ENCODE peak calls at places on chromosomes 1 and 21, in four cellular contexts. R is upper lobe of left lung, Z is A549, B is osteoblast. F is an unnamed sample.

GRCh38 chr21:41616063-41616591 is 108.2 kb upstream of the TMPRSS2 start:
- DNase-seq in R (no peak), Z (no peak), B (peak; percentile 96), F (no peak)

GRCh38 chr1:56304975-56305374 is 274.4 kb downstream of the PLPP3 start:
- DNase-seq in R (no peak), Z (no peak), B (no peak), F (no peak)

GRCh38 chr1:151238467-151238739 is 16.1 kb upstream of the PSMD4 start:
- DNase-seq in R (no peak), Z (peak; percentile 16), B (peak; percentile 86), F (no peak)

GRCh38 chr1:112026018-112026417 is 36.5 kb upstream of the KCND3 start:
- DNase-seq in R (no peak), Z (no peak), B (no peak), F (no peak)

GRCh38 chr1:31084782-31085569 is 19.5 kb upstream of the PUM1 start:
- DNase-seq in R (no peak), Z (no peak), B (peak; percentile 10), F (no peak)

GRCh38 chr1:77925966-77926365 is 37.5 kb downstream of the NEXN start:
- DNase-seq in R (no peak), Z (no peak), B (no peak), F (no peak)

GRCh38 chr1:77548285-77548684 is 134.2 kb downstream of the ZZZ3 start:
- DNase-seq in R (no peak), Z (no peak), B (no peak), F (no peak)

GRCh38 chr21:43921979-43922945 is 57.2 kb downstream of the AGPAT3 start:
- DNase-seq in R (peak; percentile 59), Z (no peak), B (no peak), F (peak; percentile 74)

GRCh38 chr1:66182551-66183178 is 351.3 kb upstream of the SGIP1 start:
- DNase-seq in R (no peak), Z (peak; percentile 94), B (peak; percentile 65), F (no peak)

GRCh38 chr1:84365225-84366221 is 32.8 kb upstream of the DNASE2B start:
- DNase-seq in R (no peak), Z (peak; percentile 76), B (peak; percentile 65), F (no peak)

GRCh38 chr1:54137532-54138061 is 15.2 kb downstream of the CDCP2 start:
- DNase-seq in R (no peak), Z (no peak), B (peak; percentile 91), F (no peak)

GRCh38 chr1:15937706-15938168 is 38.2 kb downstream of the ZBTB17 start:
- DNase-seq in R (no peak), Z (no peak), B (peak; percentile 79), F (no peak)

GRCh38 chr1:42320689-42321088 is 14.3 kb downstream of the FOXJ3 start:
- DNase-seq in R (no peak), Z (no peak), B (no peak), F (no peak)

GRCh38 chr21:34670220-34670961 is 1.6 kb downstream of the CLIC6 start:
- DNase-seq in R (peak; percentile 87), Z (no peak), B (no peak), F (peak; percentile 67)

GRCh38 chr1:24126672-24127023 is 14.7 kb upstream of the MYOM3 start:
- DNase-seq in R (no peak), Z (no peak), B (no peak), F (no peak)

GRCh38 chr1:213397638-213398037 is 346.6 kb downstream of the RPS6KC1 start:
- DNase-seq in R (no peak), Z (no peak), B (no peak), F (no peak)

GRCh38 chr21:42308161-42308913 is 6.9 kb downstream of the TFF3 start:
- DNase-seq in R (peak; percentile 20), Z (no peak), B (peak; percentile 68), F (no peak)

GRCh38 chr1:3060601-3061551 is 8.1 kb upstream of the PRDM16 start:
- DNase-seq in R (peak; percentile 33), Z (no peak), B (peak; percentile 96), F (no peak)

GRCh38 chr1:35923841-35924240 is 7.1 kb upstream of the AGO3 start:
- DNase-seq in R (no peak), Z (no peak), B (no peak), F (no peak)

GRCh38 chr1:101071470-101071886 is 45.9 kb upstream of the DPH5 start:
- DNase-seq in R (no peak), Z (no peak), B (no peak), F (no peak)

GRCh38 chr1:40256401-40257084 is 1.5 kb upstream of the ZMPSTE24 start:
- DNase-seq in R (no peak), Z (no peak), B (peak; percentile 39), F (no peak)

GRCh38 chr1:7209340-7209739 is 424.1 kb downstream of the CAMTA1 start:
- DNase-seq in R (no peak), Z (no peak), B (no peak), F (no peak)

GRCh38 chr1:211975152-211975941 is 60.0 kb downstream of the INTS7 start:
- DNase-seq in R (no peak), Z (no peak), B (peak; percentile 48), F (no peak)

GRCh38 chr1:166174108-166174507 is 7.3 kb upstream of the FAM78B start:
- DNase-seq in R (no peak), Z (no peak), B (no peak), F (no peak)

GRCh38 chr1:230701895-230702768 is 11.8 kb downstream of the AGT start:
- DNase-seq in R (no peak), Z (no peak), B (no peak), F (no peak)

GRCh38 chr1:15538750-15539149 is 12.1 kb downstream of the DNAJC16 start:
- DNase-seq in R (no peak), Z (no peak), B (peak; percentile 22), F (no peak)

GRCh38 chr1:156689960-156690672 is 12.9 kb upstream of the NES start:
- DNase-seq in R (no peak), Z (no peak), B (peak; percentile 52), F (no peak)

GRCh38 chr1:18945401-18945849 is 11.1 kb downstream of the IFFO2 start:
- DNase-seq in R (no peak), Z (no peak), B (peak; percentile 86), F (no peak)

GRCh38 chr1:52504720-52505119 is 48.2 kb downstream of the TUT4 start:
- DNase-seq in R (no peak), Z (no peak), B (no peak), F (no peak)

GRCh38 chr1:154295408-154296235 is 23.2 kb downstream of the HAX1 start:
- DNase-seq in R (no peak), Z (no peak), B (no peak), F (no peak)

GRCh38 chr1:244864253-244865027 is at the start of gene HNRNPU:
- DNase-seq in R (peak; percentile 99), Z (peak; percentile 98), B (peak; percentile 95), F (peak; percentile 94)

GRCh38 chr1:46444466-46444865 is 45.2 kb upstream of the DMBX1 start:
- DNase-seq in R (no peak), Z (no peak), B (no peak), F (no peak)

GRCh38 chr1:236486315-236486714 is 37.5 kb upstream of the LGALS8 start:
- DNase-seq in R (no peak), Z (no peak), B (no peak), F (no peak)

GRCh38 chr1:236491469-236492136 is 32.2 kb upstream of the LGALS8 start:
- DNase-seq in R (no peak), Z (no peak), B (no peak), F (no peak)

GRCh38 chr1:236494082-236494481 is 29.7 kb upstream of the LGALS8 start:
- DNase-seq in R (no peak), Z (no peak), B (no peak), F (no peak)

GRCh38 chr1:236492378-236492777 is 31.4 kb upstream of the LGALS8 start:
- DNase-seq in R (no peak), Z (no peak), B (no peak), F (no peak)

DNA sequence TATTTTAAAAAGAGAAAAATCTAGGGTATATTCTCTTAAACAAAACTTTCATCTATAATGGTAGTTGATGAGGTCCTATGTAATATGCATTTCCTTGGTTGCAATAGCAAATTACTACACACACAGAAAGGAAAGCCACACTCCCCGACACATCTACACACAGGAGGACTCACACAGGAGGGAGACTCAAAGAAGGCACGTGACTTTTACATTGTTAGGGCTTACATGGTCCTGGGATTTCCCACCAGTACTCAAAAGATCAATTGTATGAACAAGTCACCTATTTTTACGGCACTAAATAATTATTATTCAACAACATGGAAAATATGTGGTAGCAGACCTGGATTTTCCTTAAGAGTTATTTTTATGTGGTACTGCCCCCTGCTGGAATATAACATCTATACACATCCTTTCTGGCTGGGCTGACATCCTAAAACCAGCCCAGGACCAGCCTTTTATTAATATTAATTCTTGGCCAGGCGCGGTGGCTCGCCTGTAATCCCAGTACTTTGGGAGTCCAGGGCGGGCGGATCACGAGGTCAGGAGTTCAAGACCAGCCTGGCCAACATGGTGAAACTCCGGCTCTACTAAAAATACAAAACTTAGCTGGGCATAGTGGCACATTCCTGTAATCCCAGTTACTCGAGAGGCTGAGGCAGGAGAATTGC is 33.9 kb upstream of the LGALS8 start:
- DNase-seq in R (no peak), Z (peak; percentile 76), B (peak; percentile 86), F (peak; percentile 68)
- TF ChIP-seq CTCF in R (peak; percentile 59), Z (peak; percentile 76), B (peak; percentile 56), F (peak; percentile 52)

GRCh38 chr1:162256287-162256686 is 120.4 kb downstream of the SPATA46 start:
- DNase-seq in R (no peak), Z (no peak), B (no peak), F (no peak)

GRCh38 chr1:162250004-162250730 is 126.5 kb downstream of the SPATA46 start:
- DNase-seq in R (no peak), Z (no peak), B (no peak), F (no peak)

GRCh38 chr1:162252209-162252608 is 124.4 kb downstream of the SPATA46 start:
- DNase-seq in R (no peak), Z (no peak), B (no peak), F (no peak)

GRCh38 chr1:162251102-162251501 is 125.6 kb downstream of the SPATA46 start:
- DNase-seq in R (no peak), Z (no peak), B (no peak), F (no peak)

GRCh38 chr1:162253790-162254189 is 122.9 kb downstream of the SPATA46 start:
- DNase-seq in R (no peak), Z (no peak), B (no peak), F (no peak)
- TF ChIP-seq CTCF in R (no peak), Z (no peak), B (no peak), F (no peak)

DNA sequence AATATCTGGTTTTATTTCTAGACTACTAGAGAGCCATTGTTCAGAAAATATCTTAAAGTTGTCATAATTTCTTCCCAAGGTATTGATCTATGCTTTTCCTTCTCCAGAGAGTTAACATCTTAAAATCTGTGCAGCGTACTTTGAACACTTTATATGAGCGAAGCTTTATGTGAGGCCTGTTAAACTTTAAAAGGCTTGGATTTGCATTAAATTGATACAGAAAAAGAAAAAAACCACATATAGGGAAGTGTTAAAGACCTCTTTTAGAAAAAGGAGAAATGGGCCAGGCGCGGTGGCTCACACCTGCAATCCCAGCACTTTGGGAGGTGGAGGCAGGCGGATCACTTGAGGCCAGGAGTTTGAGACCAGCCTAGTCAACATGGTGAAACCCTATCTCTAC is 59.2 kb upstream of the MORC3 start:
- DNase-seq in R (no peak), Z (no peak), B (no peak), F (no peak)
- TF ChIP-seq CTCF in R (no peak), Z (no peak), B (no peak), F (no peak)

GRCh38 chr1:22024485-22025367 is 23.3 kb downstream of the CELA3A start:
- DNase-seq in R (no peak), Z (peak; percentile 73), B (peak; percentile 86), F (peak; percentile 64)
- TF ChIP-seq CTCF in R (no peak), Z (peak; percentile 5), B (no peak), F (peak; percentile 7)

GRCh38 chr1:93056214-93056613 is 22.9 kb upstream of the MTF2 start:
- DNase-seq in R (no peak), Z (no peak), B (peak; percentile 73), F (peak; percentile 36)
- TF ChIP-seq CTCF in R (no peak), Z (no peak), B (no peak), F (no peak)

F was measured in GM13977.